ENCODE peak calls at places on chromosome 15, in eight cellular contexts. T is testis; V is pancreas; A is naive B cell; L is AG10803; K is activated naive CD4-positive, alpha-beta T cell treated with anti-CD3 and anti-CD28 coated beads for 36 hours; P is right cardiac atrium; Q is activated T-cell treated with anti-CD3 and anti-CD28 coated beads for 1 hour. W is an unnamed sample.

GRCh38 chr15:84752700-84753099 is 4.3 kb downstream of the ZNF592 start:
- DNase-seq in T (no peak), V (peak), A (no peak), L (peak), K (no peak), P (no peak), Q (no peak), W (no peak)

GRCh38 chr15:89780601-89781000 is 4.5 kb downstream of the MESP2 start:
- DNase-seq in T (no peak), V (no peak), A (no peak), L (no peak), K (no peak), P (no peak), Q (no peak), W (no peak)

GRCh38 chr15:48962662-48963523 is 826 bp downstream of the SHC4 start:
- DNase-seq in T (peak), V (no peak), A (no peak), L (peak), K (peak), P (peak), Q (no peak), W (peak)

GRCh38 chr15:58165661-58166060 is 27.5 kb downstream of the AQP9 start:
- DNase-seq in T (peak), V (peak), A (no peak), L (no peak), K (no peak), P (peak), Q (no peak), W (peak)

GRCh38 chr15:74651251-74651741 is 35.7 kb downstream of the CLK3 start:
- DNase-seq in T (no peak), V (no peak), A (no peak), L (peak), K (no peak), P (no peak), Q (no peak), W (no peak)

GRCh38 chr15:30791239-30791638 is 112.5 kb upstream of the FAN1 start:
- DNase-seq in T (no peak), V (no peak), A (no peak), L (no peak), K (no peak), P (no peak), Q (no peak), W (no peak)

GRCh38 chr15:84734794-84735479 is 13.5 kb upstream of the ZNF592 start:
- DNase-seq in T (peak), V (peak), A (peak), L (no peak), K (peak), P (no peak), Q (peak), W (no peak)

GRCh38 chr15:52378746-52379394 is 83.3 kb upstream of the MYO5C start:
- DNase-seq in T (no peak), V (no peak), A (no peak), L (no peak), K (no peak), P (no peak), Q (no peak), W (no peak)

GRCh38 chr15:57591822-57592367 is at the start of gene MYZAP:
- DNase-seq in T (peak), V (no peak), A (peak), L (no peak), K (peak), P (peak), Q (peak), W (peak)

GRCh38 chr15:41417418-41417811 is 520 bp downstream of the RTF1 start:
- DNase-seq in T (peak), V (no peak), A (no peak), L (peak), K (peak), P (peak), Q (peak), W (no peak)

GRCh38 chr15:83398591-83398990 is 48.5 kb upstream of the SH3GL3 start:
- DNase-seq in T (no peak), V (no peak), A (no peak), L (peak), K (no peak), P (no peak), Q (no peak), W (no peak)

W was measured in Right ventricle myocardium inferior.